ENCODE peak calls at places on chromosomes 16 and 17, in six cellular contexts. One of them, this sample, is unnamed.

GRCh38 chr17:67912656-67913055 is 83.6 kb downstream of the C17orf58 start:
- DNase-seq in endothelial cell of umbilical vein: no peak
- DNase-seq in HepG2: no peak
- DNase-seq in K562: no peak
- DNase-seq in A549: no peak
- DNase-seq in GM12878: no peak
- DNase-seq in this sample: no peak

GRCh38 chr17:46192484-46193245 is 564 bp downstream of the KANSL1 start:
- DNase-seq in endothelial cell of umbilical vein: peak; percentile 73
- DNase-seq in HepG2: peak; percentile 68
- DNase-seq in K562: peak; percentile 82
- DNase-seq in A549: peak; percentile 89
- DNase-seq in GM12878: no peak
- DNase-seq in this sample: peak; percentile 88

GRCh38 chr16:87042551-87043272 is 274.5 kb downstream of the C16orf95 start:
- DNase-seq in endothelial cell of umbilical vein: no peak
- DNase-seq in HepG2: no peak
- DNase-seq in K562: no peak
- DNase-seq in A549: no peak
- DNase-seq in GM12878: no peak
- DNase-seq in this sample: no peak

GRCh38 chr17:16962804-16963203 is 9.1 kb downstream of the TNFRSF13B start:
- DNase-seq in endothelial cell of umbilical vein: no peak
- DNase-seq in HepG2: no peak
- DNase-seq in K562: peak; percentile 6
- DNase-seq in A549: peak; percentile 64
- DNase-seq in GM12878: no peak
- DNase-seq in this sample: peak; percentile 38

GRCh38 chr16:59909262-59909661 is 1175.1 kb upstream of the GOT2 start:
- DNase-seq in endothelial cell of umbilical vein: no peak
- DNase-seq in HepG2: no peak
- DNase-seq in K562: no peak
- DNase-seq in A549: no peak
- DNase-seq in GM12878: no peak
- DNase-seq in this sample: no peak

GRCh38 chr16:86242244-86243122 is 267.8 kb upstream of the FOXF1 start:
- DNase-seq in endothelial cell of umbilical vein: no peak
- DNase-seq in HepG2: no peak
- DNase-seq in K562: no peak
- DNase-seq in A549: no peak
- DNase-seq in GM12878: no peak
- DNase-seq in this sample: no peak

GRCh38 chr16:31460582-31461002 is 1.3 kb downstream of the ARMC5 start:
- DNase-seq in endothelial cell of umbilical vein: peak; percentile 52
- DNase-seq in HepG2: peak; percentile 54
- DNase-seq in K562: peak; percentile 67
- DNase-seq in A549: peak; percentile 67
- DNase-seq in GM12878: no peak
- DNase-seq in this sample: peak; percentile 63

GRCh38 chr16:787978-788398 is at the start of gene RPUSD1:
- DNase-seq in endothelial cell of umbilical vein: peak; percentile 49
- DNase-seq in HepG2: no peak
- DNase-seq in K562: no peak
- DNase-seq in A549: no peak
- DNase-seq in GM12878: no peak
- DNase-seq in this sample: no peak

GRCh38 chr16:73323880-73324279 is 276.0 kb upstream of the ZFHX3 start:
- DNase-seq in endothelial cell of umbilical vein: no peak
- DNase-seq in HepG2: no peak
- DNase-seq in K562: no peak
- DNase-seq in A549: no peak
- DNase-seq in GM12878: no peak
- DNase-seq in this sample: no peak

GRCh38 chr16:4052801-4053662 is 63.2 kb downstream of the ADCY9 start:
- DNase-seq in endothelial cell of umbilical vein: peak; percentile 31
- DNase-seq in HepG2: no peak
- DNase-seq in K562: no peak
- DNase-seq in A549: no peak
- DNase-seq in GM12878: no peak
- DNase-seq in this sample: peak; percentile 88

GRCh38 chr17:68829211-68829610 is 126.0 kb downstream of the ABCA8 start:
- DNase-seq in endothelial cell of umbilical vein: no peak
- DNase-seq in HepG2: no peak
- DNase-seq in K562: no peak
- DNase-seq in A549: no peak
- DNase-seq in GM12878: no peak
- DNase-seq in this sample: no peak

GRCh38 chr17:8087075-8087941 is at the start of gene ALOX12B:
- DNase-seq in endothelial cell of umbilical vein: no peak
- DNase-seq in HepG2: no peak
- DNase-seq in K562: no peak
- DNase-seq in A549: no peak
- DNase-seq in GM12878: no peak
- DNase-seq in this sample: no peak

GRCh38 chr17:9790889-9791876 is at the start of gene DHRS7C:
- DNase-seq in endothelial cell of umbilical vein: no peak
- DNase-seq in HepG2: no peak
- DNase-seq in K562: no peak
- DNase-seq in A549: no peak
- DNase-seq in GM12878: no peak
- DNase-seq in this sample: no peak
- H3K4me3 ChIP-seq in endothelial cell of umbilical vein: no peak within 1 kb of the TSS
- H3K4me3 ChIP-seq in HepG2: no peak within 1 kb of the TSS
- H3K4me3 ChIP-seq in K562: no peak within 1 kb of the TSS
- H3K4me3 ChIP-seq in A549: no peak within 1 kb of the TSS
- H3K4me3 ChIP-seq in GM12878: no peak within 1 kb of the TSS
- H3K4me3 ChIP-seq in this sample: no peak within 1 kb of the TSS

GRCh38 chr17:5283531-5284315 is 1.6 kb downstream of the RABEP1 start:
- DNase-seq in endothelial cell of umbilical vein: peak; percentile 23
- DNase-seq in HepG2: no peak
- DNase-seq in K562: peak; percentile 41
- DNase-seq in A549: no peak
- DNase-seq in GM12878: no peak
- DNase-seq in this sample: peak; percentile 19
- TF ChIP-seq MYC in endothelial cell of umbilical vein: no peak
- TF ChIP-seq MYC in HepG2: no peak
- TF ChIP-seq MYC in K562: no peak
- TF ChIP-seq MYC in A549: no peak
- TF ChIP-seq MYC in GM12878: no peak
- TF ChIP-seq MYC in this sample: no peak

GRCh38 chr17:313911-314613 is 38.5 kb downstream of the RPH3AL start:
- DNase-seq in endothelial cell of umbilical vein: no peak
- DNase-seq in HepG2: no peak
- DNase-seq in K562: no peak
- DNase-seq in A549: no peak
- DNase-seq in GM12878: no peak
- DNase-seq in this sample: no peak
- TF ChIP-seq MAX in endothelial cell of umbilical vein: no peak
- TF ChIP-seq MAX in HepG2: no peak
- TF ChIP-seq MAX in K562: no peak
- TF ChIP-seq MAX in A549: no peak
- TF ChIP-seq MAX in GM12878: no peak
- TF ChIP-seq MAX in this sample: no peak

GRCh38 chr17:59001158-59001814 is 105.4 kb downstream of the TRIM37 start:
- DNase-seq in endothelial cell of umbilical vein: peak; percentile 71
- DNase-seq in HepG2: no peak
- DNase-seq in K562: peak; percentile 40
- DNase-seq in A549: peak; percentile 9
- DNase-seq in GM12878: peak; percentile 88
- DNase-seq in this sample: peak; percentile 74
- H3K4me3 ChIP-seq in endothelial cell of umbilical vein: no peak overlapping the region
- H3K4me3 ChIP-seq in HepG2: no peak overlapping the region
- H3K4me3 ChIP-seq in K562: no peak overlapping the region
- H3K4me3 ChIP-seq in A549: no peak overlapping the region
- H3K4me3 ChIP-seq in GM12878: peak overlapping the region; percentile 52
- H3K4me3 ChIP-seq in this sample: no peak overlapping the region

GRCh38 chr17:38918129-38918913 is 7.1 kb upstream of the LASP1NB start:
- DNase-seq in endothelial cell of umbilical vein: no peak
- DNase-seq in HepG2: no peak
- DNase-seq in K562: no peak
- DNase-seq in A549: no peak
- DNase-seq in GM12878: no peak
- DNase-seq in this sample: no peak

GRCh38 chr17:38916771-38917170 is 8.6 kb upstream of the LASP1NB start:
- DNase-seq in endothelial cell of umbilical vein: no peak
- DNase-seq in HepG2: no peak
- DNase-seq in K562: no peak
- DNase-seq in A549: no peak
- DNase-seq in GM12878: no peak
- DNase-seq in this sample: no peak

GRCh38 chr17:38915639-38915995 is 9.8 kb upstream of the LASP1NB start:
- DNase-seq in endothelial cell of umbilical vein: no peak
- DNase-seq in HepG2: no peak
- DNase-seq in K562: no peak
- DNase-seq in A549: no peak
- DNase-seq in GM12878: no peak
- DNase-seq in this sample: no peak

GRCh38 chr17:38918916-38919315 is 6.5 kb upstream of the LASP1NB start:
- DNase-seq in endothelial cell of umbilical vein: no peak
- DNase-seq in HepG2: no peak
- DNase-seq in K562: no peak
- DNase-seq in A549: no peak
- DNase-seq in GM12878: no peak
- DNase-seq in this sample: no peak

GRCh38 chr17:38917259-38917658 is 8.2 kb upstream of the LASP1NB start:
- DNase-seq in endothelial cell of umbilical vein: no peak
- DNase-seq in HepG2: no peak
- DNase-seq in K562: no peak
- DNase-seq in A549: no peak
- DNase-seq in GM12878: no peak
- DNase-seq in this sample: no peak
- TF ChIP-seq MYC in endothelial cell of umbilical vein: no peak
- TF ChIP-seq MYC in HepG2: no peak
- TF ChIP-seq MYC in K562: no peak
- TF ChIP-seq MYC in A549: no peak
- TF ChIP-seq MYC in GM12878: no peak
- TF ChIP-seq MYC in this sample: no peak

GRCh38 chr16:28218109-28218508 is 6.3 kb upstream of the XPO6 start:
- DNase-seq in endothelial cell of umbilical vein: peak; percentile 52
- DNase-seq in HepG2: peak; percentile 56
- DNase-seq in K562: peak; percentile 49
- DNase-seq in A549: peak; percentile 49
- DNase-seq in GM12878: no peak
- DNase-seq in this sample: peak; percentile 69
- TF ChIP-seq MAX in endothelial cell of umbilical vein: no peak
- TF ChIP-seq MAX in HepG2: no peak
- TF ChIP-seq MAX in K562: no peak
- TF ChIP-seq MAX in A549: no peak
- TF ChIP-seq MAX in GM12878: no peak
- TF ChIP-seq MAX in this sample: no peak

GRCh38 chr16:23181506-23181905 is 1.0 kb upstream of the SCNN1G start:
- DNase-seq in endothelial cell of umbilical vein: no peak
- DNase-seq in HepG2: no peak
- DNase-seq in K562: no peak
- DNase-seq in A549: no peak
- DNase-seq in GM12878: no peak
- DNase-seq in this sample: no peak

GRCh38 chr16:23183486-23183862 is 929 bp downstream of the SCNN1G start:
- DNase-seq in endothelial cell of umbilical vein: no peak
- DNase-seq in HepG2: no peak
- DNase-seq in K562: no peak
- DNase-seq in A549: no peak
- DNase-seq in GM12878: no peak
- DNase-seq in this sample: no peak

GRCh38 chr16:23182675-23183485 is at the start of gene SCNN1G:
- DNase-seq in endothelial cell of umbilical vein: no peak
- DNase-seq in HepG2: no peak
- DNase-seq in K562: no peak
- DNase-seq in A549: no peak
- DNase-seq in GM12878: no peak
- DNase-seq in this sample: peak; percentile 4

GRCh38 chr16:23185661-23186060 is 3.1 kb downstream of the SCNN1G start:
- DNase-seq in endothelial cell of umbilical vein: no peak
- DNase-seq in HepG2: no peak
- DNase-seq in K562: no peak
- DNase-seq in A549: no peak
- DNase-seq in GM12878: no peak
- DNase-seq in this sample: no peak

GRCh38 chr16:23182206-23182674 is 305 bp upstream of the SCNN1G start:
- DNase-seq in endothelial cell of umbilical vein: peak; percentile 56
- DNase-seq in HepG2: peak; percentile 62
- DNase-seq in K562: peak; percentile 65
- DNase-seq in A549: peak; percentile 78
- DNase-seq in GM12878: peak; percentile 23
- DNase-seq in this sample: peak; percentile 77
- H3K4me3 ChIP-seq in endothelial cell of umbilical vein: no peak overlapping the region
- H3K4me3 ChIP-seq in HepG2: no peak overlapping the region
- H3K4me3 ChIP-seq in K562: no peak overlapping the region
- H3K4me3 ChIP-seq in A549: peak overlapping the region; percentile 44
- H3K4me3 ChIP-seq in GM12878: no peak overlapping the region
- H3K4me3 ChIP-seq in this sample: no peak overlapping the region

GRCh38 chr16:17229131-17229530 is 241.6 kb downstream of the XYLT1 start:
- DNase-seq in endothelial cell of umbilical vein: no peak
- DNase-seq in HepG2: no peak
- DNase-seq in K562: no peak
- DNase-seq in A549: no peak
- DNase-seq in GM12878: no peak
- DNase-seq in this sample: no peak
- TF ChIP-seq MYC in endothelial cell of umbilical vein: no peak
- TF ChIP-seq MYC in HepG2: no peak
- TF ChIP-seq MYC in K562: no peak
- TF ChIP-seq MYC in A549: no peak
- TF ChIP-seq MYC in GM12878: no peak
- TF ChIP-seq MYC in this sample: no peak